ENCODE peak calls at places on chromosomes 4 and X, in eight cellular contexts. R, Q, O, X, P, C, S and N are unnamed samples.

GRCh38 chr4:102625232-102625930 is 124.2 kb downstream of the NFKB1 start:
- DNase-seq in R (peak; percentile 67), Q (no peak), O (peak; percentile 65), X (no peak), P (no peak), C (peak; percentile 81), S (peak; percentile 3), N (no peak)

GRCh38 chrX:15973941-15974340 is 119.3 kb upstream of the AP1S2 start:
- DNase-seq in R (no peak), Q (no peak), O (no peak), X (peak; percentile 38), P (no peak), C (no peak), S (no peak), N (no peak)

GRCh38 chrX:3141031-3141430 is 99.8 kb downstream of the ARSF start:
- DNase-seq in R (no peak), Q (no peak), O (no peak), X (no peak), P (no peak), C (no peak), S (no peak), N (no peak)

GRCh38 chr4:27057662-27058061 is 197.0 kb downstream of the STIM2 start:
- DNase-seq in R (no peak), Q (no peak), O (no peak), X (no peak), P (no peak), C (no peak), S (peak; percentile 52), N (no peak)

GRCh38 chrX:9466115-9466495 is 1.2 kb downstream of the TBL1X start:
- DNase-seq in R (peak; percentile 75), Q (no peak), O (peak; percentile 29), X (peak; percentile 57), P (no peak), C (peak; percentile 44), S (peak; percentile 58), N (peak; percentile 59)

GRCh38 chrX:46574337-46574940 is 874 bp downstream of the CHST7 start:
- DNase-seq in R (peak; percentile 67), Q (no peak), O (peak; percentile 20), X (peak; percentile 49), P (peak; percentile 1), C (peak; percentile 58), S (peak; percentile 71), N (no peak)

GRCh38 chr4:77695769-77696168 is 90.1 kb downstream of the CXCL13 start:
- DNase-seq in R (no peak), Q (no peak), O (no peak), X (no peak), P (no peak), C (no peak), S (no peak), N (no peak)

GRCh38 chr4:14871676-14872430 is 130.4 kb upstream of the CPEB2 start:
- DNase-seq in R (peak; percentile 85), Q (peak; percentile 7), O (peak; percentile 38), X (no peak), P (no peak), C (peak; percentile 71), S (peak; percentile 93), N (no peak)

GRCh38 chr4:137961051-137961438 is 281.1 kb downstream of the SLC7A11 start:
- DNase-seq in R (no peak), Q (no peak), O (no peak), X (no peak), P (no peak), C (no peak), S (peak; percentile 80), N (no peak)

GRCh38 chrX:24200133-24200532 is 50.6 kb downstream of the ZFX start:
- DNase-seq in R (no peak), Q (no peak), O (no peak), X (no peak), P (no peak), C (peak; percentile 3), S (no peak), N (no peak)

GRCh38 chrX:15820106-15821073 is 30.1 kb downstream of the ZRSR2 start:
- DNase-seq in R (no peak), Q (no peak), O (peak; percentile 34), X (no peak), P (no peak), C (no peak), S (no peak), N (no peak)

GRCh38 chrX:40485427-40485826 is 95.3 kb upstream of the ATP6AP2 start:
- DNase-seq in R (no peak), Q (no peak), O (no peak), X (no peak), P (no peak), C (no peak), S (no peak), N (no peak)

GRCh38 chr4:141464366-141464765 is 172.0 kb upstream of the IL15 start:
- DNase-seq in R (no peak), Q (no peak), O (no peak), X (no peak), P (no peak), C (no peak), S (peak; percentile 82), N (no peak)

GRCh38 chr4:84596826-84597225 is 13.9 kb downstream of the CDS1 start:
- DNase-seq in R (no peak), Q (no peak), O (no peak), X (no peak), P (no peak), C (no peak), S (peak; percentile 6), N (no peak)

GRCh38 chr4:76212851-76213414 is 691 bp downstream of the SCARB2 start:
- DNase-seq in R (no peak), Q (no peak), O (peak; percentile 31), X (no peak), P (no peak), C (no peak), S (peak; percentile 42), N (no peak)

GRCh38 chr4:89356086-89356485 is 48.5 kb upstream of the GPRIN3 start:
- DNase-seq in R (no peak), Q (no peak), O (no peak), X (no peak), P (peak; percentile 28), C (no peak), S (peak; percentile 88), N (no peak)

GRCh38 chrX:71302461-71303213 is 1.1 kb downstream of the ITGB1BP2 start:
- DNase-seq in R (no peak), Q (no peak), O (no peak), X (no peak), P (no peak), C (no peak), S (no peak), N (no peak)

GRCh38 chrX:63350979-63351616 is at the start of gene SPIN4:
- DNase-seq in R (peak; percentile 92), Q (peak; percentile 47), O (peak; percentile 75), X (peak; percentile 86), P (peak; percentile 78), C (peak; percentile 91), S (peak; percentile 0), N (peak; percentile 86)

GRCh38 chr4:76305033-76305687 is 1.4 kb upstream of the STBD1 start:
- DNase-seq in R (no peak), Q (no peak), O (peak; percentile 11), X (no peak), P (no peak), C (peak; percentile 15), S (no peak), N (no peak)

GRCh38 chrX:50812995-50813842 is 775 bp downstream of the SHROOM4 start:
- DNase-seq in R (peak; percentile 82), Q (no peak), O (no peak), X (peak; percentile 64), P (no peak), C (peak; percentile 8), S (peak; percentile 13), N (no peak)

GRCh38 chr4:88794087-88794486 is 96.5 kb upstream of the NAP1L5 start:
- DNase-seq in R (no peak), Q (no peak), O (no peak), X (no peak), P (no peak), C (no peak), S (no peak), N (no peak)

GRCh38 chr4:11341337-11342043 is 87.2 kb downstream of the HS3ST1 start:
- DNase-seq in R (no peak), Q (no peak), O (no peak), X (no peak), P (no peak), C (peak; percentile 27), S (no peak), N (no peak)

GRCh38 chr4:13833171-13833804 is 205.8 kb upstream of the BOD1L1 start:
- DNase-seq in R (no peak), Q (no peak), O (no peak), X (no peak), P (no peak), C (no peak), S (no peak), N (no peak)

GRCh38 chr4:27176400-27176799 is 315.8 kb downstream of the STIM2 start:
- DNase-seq in R (peak; percentile 77), Q (no peak), O (no peak), X (no peak), P (peak; percentile 39), C (peak; percentile 24), S (peak; percentile 83), N (no peak)

GRCh38 chr4:1014395-1015167 is 3.2 kb downstream of the FGFRL1 start:
- DNase-seq in R (no peak), Q (no peak), O (no peak), X (no peak), P (no peak), C (no peak), S (no peak), N (no peak)